ENCODE peak calls at places on chromosomes 11 and 22, in ten cellular contexts. E is colonic mucosa, F is GM12878, R is heart left ventricle, G is neural progenitor cell, Z is HFF-Myc, W is AG10803, L is epithelial cell of esophagus, T is cardiac fibroblast, Q is transverse colon. X is an unnamed sample.

GRCh38 chr11:13183094-13183825 is 94.3 kb upstream of the BMAL1 start:
- DNase-seq in R (no peak), G (peak; percentile 21), W (peak; percentile 91), E (no peak), Z (no peak), T (peak; percentile 78), Q (no peak), F (no peak), L (peak; percentile 50), X (peak; percentile 12)

GRCh38 chr11:57762235-57762866 is 749 bp downstream of the CTNND1 start:
- DNase-seq in R (no peak), G (peak; percentile 35), F (no peak), Z (no peak), W (no peak), E (peak; percentile 57), Q (peak; percentile 47), L (peak; percentile 53), T (no peak), X (no peak)

GRCh38 chr11:106958506-106959248 is 59.6 kb downstream of the GUCY1A2 start:
- DNase-seq in Q (no peak), G (no peak), R (no peak), T (peak; percentile 64), W (peak; percentile 27), E (no peak), F (no peak), L (no peak), Z (no peak), X (no peak)

GRCh38 chr22:45460288-45461109 is 42.2 kb upstream of the FBLN1 start:
- DNase-seq in F (no peak), R (peak; percentile 80), W (peak; percentile 93), E (peak; percentile 31), Z (no peak), G (no peak), T (peak; percentile 92), L (no peak), Q (peak; percentile 36), X (peak; percentile 83)

GRCh38 chr11:91755526-91755925 is 469.1 kb upstream of the FAT3 start:
- DNase-seq in Q (no peak), G (no peak), W (no peak), R (no peak), Z (no peak), E (no peak), T (no peak), L (no peak), F (no peak), X (no peak)

GRCh38 chr22:47276219-47276843 is 513.9 kb downstream of the TBC1D22A start:
- DNase-seq in Q (no peak), E (no peak), Z (no peak), L (no peak), W (no peak), R (no peak), F (no peak), G (no peak), T (peak; percentile 36), X (no peak)

GRCh38 chr11:15685311-15685710 is 570.6 kb downstream of the INSC start:
- DNase-seq in E (peak; percentile 1), Z (no peak), Q (no peak), L (no peak), F (no peak), G (no peak), W (no peak), T (no peak), R (no peak), X (no peak)

GRCh38 chr22:25076281-25076680 is 123.4 kb upstream of the CRYBB3 start:
- DNase-seq in F (no peak), Q (no peak), R (no peak), L (no peak), E (no peak), G (no peak), Z (no peak), T (no peak), W (no peak), X (no peak)

GRCh38 chr11:3959918-3960295 is 104.4 kb downstream of the STIM1 start:
- DNase-seq in Z (no peak), T (no peak), W (peak; percentile 62), G (no peak), F (no peak), L (no peak), Q (no peak), R (no peak), E (no peak), X (no peak)

GRCh38 chr11:3956748-3957147 is 101.3 kb downstream of the STIM1 start:
- DNase-seq in T (no peak), Z (no peak), R (no peak), F (no peak), W (no peak), Q (no peak), G (no peak), L (no peak), E (no peak), X (no peak)

GRCh38 chr11:3958301-3958700 is 102.8 kb downstream of the STIM1 start:
- DNase-seq in L (no peak), T (no peak), F (no peak), R (no peak), G (peak; percentile 10), E (no peak), Z (no peak), Q (no peak), W (no peak), X (no peak)

GRCh38 chr11:3957437-3957836 is 102.0 kb downstream of the STIM1 start:
- DNase-seq in E (no peak), G (no peak), Z (no peak), W (no peak), Q (no peak), F (no peak), L (no peak), T (no peak), R (no peak), X (no peak)

DNA sequence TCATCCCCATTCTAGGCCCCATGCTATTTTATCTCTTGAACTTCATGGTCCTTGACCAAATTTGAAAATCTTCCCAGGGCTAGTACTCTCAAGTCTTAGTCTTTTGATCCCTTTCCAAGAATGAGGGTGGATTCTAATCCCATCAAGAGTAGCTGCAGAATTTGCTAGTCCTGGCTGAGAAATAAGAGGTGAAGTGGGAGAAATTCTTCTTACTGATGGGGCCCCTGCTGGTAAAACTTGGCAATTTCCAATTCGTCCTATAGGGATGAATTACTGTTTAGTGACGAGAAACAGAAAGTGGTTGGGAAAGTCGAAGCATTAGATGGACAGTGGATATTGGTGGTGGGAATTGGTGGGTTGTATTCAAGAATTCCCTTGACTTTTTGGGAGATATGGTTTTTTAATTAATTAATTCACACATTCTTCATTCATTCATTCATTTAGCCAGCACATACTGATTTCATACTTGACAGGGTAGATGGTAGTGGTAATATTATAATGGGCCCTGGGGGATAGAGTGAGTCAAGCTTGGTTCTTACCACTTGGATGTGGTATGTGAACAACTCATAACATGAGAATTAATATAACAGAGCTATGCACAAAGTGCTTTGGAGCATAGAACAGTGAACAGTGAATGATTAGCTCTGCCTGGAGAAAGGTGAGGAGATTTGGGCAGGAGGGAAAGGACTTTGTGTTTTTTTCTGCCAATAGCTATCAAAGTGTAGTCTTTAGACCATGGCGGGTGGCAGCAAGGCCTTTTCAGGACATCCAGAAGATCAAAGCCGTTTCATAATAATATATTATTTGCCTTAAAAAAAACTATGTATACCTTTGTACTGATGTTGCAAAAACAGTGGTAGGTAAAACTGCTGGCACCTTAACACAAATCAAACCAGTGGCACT is 103.8 kb downstream of the STIM1 start:
- DNase-seq in Q (no peak), W (peak; percentile 85), Z (no peak), L (peak; percentile 87), E (no peak), T (peak; percentile 42), G (peak; percentile 21), F (no peak), R (no peak), X (no peak)
- TF ChIP-seq CTCF in Q (peak; percentile 33), W (peak; percentile 29), Z (no peak), L (peak; percentile 13), E (no peak), T (no peak), G (peak; percentile 38), F (peak; percentile 30), R (no peak), X (no peak)

DNA sequence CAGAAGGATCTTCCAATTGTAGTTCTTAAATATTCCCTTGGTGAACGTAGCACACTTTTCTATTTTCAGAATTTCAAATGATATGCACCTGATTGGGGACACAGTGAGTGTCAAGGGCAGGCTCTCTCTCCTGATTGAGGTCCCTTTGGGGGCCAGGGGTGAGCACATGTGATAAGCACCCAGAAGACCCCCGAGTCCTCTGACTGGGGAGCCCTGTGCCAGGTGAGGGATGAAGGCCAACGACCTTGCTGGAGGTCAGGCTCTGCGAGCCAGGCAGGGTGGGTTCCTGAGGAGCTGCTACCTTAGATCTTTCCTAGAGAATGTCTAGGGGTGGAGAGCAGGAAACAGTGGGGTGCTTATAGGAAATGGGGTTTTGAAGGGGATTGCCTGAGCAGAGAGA is 1253.9 kb downstream of the BRD1 start:
- DNase-seq in Q (no peak), F (no peak), G (no peak), W (no peak), L (no peak), Z (no peak), R (no peak), T (no peak), E (no peak), X (no peak)
- TF ChIP-seq CTCF in Q (no peak), F (no peak), G (no peak), W (no peak), L (no peak), Z (no peak), R (no peak), T (no peak), E (no peak), X (no peak)

GRCh38 chr11:93783767-93784151 is 323 bp upstream of the MED17 start:
- DNase-seq in G (no peak), Q (no peak), Z (no peak), F (no peak), E (no peak), W (no peak), R (no peak), T (no peak), L (no peak), X (no peak)

GRCh38 chr11:93783362-93783761 is 720 bp upstream of the MED17 start:
- DNase-seq in Z (no peak), W (no peak), F (no peak), Q (no peak), L (no peak), E (no peak), R (no peak), T (no peak), G (no peak), X (no peak)

GRCh38 chr11:93784152-93784934 is at the start of gene MED17:
- DNase-seq in G (peak; percentile 97), Q (peak; percentile 94), R (peak; percentile 93), E (peak; percentile 96), F (peak; percentile 64), T (peak; percentile 94), L (peak; percentile 95), Z (peak; percentile 82), W (peak; percentile 89), X (peak; percentile 71)

GRCh38 chr11:93784935-93785360 is 866 bp downstream of the MED17 start:
- DNase-seq in W (no peak), E (no peak), G (peak; percentile 23), Q (no peak), L (no peak), T (no peak), F (no peak), R (no peak), Z (no peak), X (no peak)
- TF ChIP-seq CTCF in W (no peak), E (no peak), G (no peak), Q (no peak), L (no peak), T (no peak), F (no peak), R (no peak), Z (no peak), X (no peak)

DNA sequence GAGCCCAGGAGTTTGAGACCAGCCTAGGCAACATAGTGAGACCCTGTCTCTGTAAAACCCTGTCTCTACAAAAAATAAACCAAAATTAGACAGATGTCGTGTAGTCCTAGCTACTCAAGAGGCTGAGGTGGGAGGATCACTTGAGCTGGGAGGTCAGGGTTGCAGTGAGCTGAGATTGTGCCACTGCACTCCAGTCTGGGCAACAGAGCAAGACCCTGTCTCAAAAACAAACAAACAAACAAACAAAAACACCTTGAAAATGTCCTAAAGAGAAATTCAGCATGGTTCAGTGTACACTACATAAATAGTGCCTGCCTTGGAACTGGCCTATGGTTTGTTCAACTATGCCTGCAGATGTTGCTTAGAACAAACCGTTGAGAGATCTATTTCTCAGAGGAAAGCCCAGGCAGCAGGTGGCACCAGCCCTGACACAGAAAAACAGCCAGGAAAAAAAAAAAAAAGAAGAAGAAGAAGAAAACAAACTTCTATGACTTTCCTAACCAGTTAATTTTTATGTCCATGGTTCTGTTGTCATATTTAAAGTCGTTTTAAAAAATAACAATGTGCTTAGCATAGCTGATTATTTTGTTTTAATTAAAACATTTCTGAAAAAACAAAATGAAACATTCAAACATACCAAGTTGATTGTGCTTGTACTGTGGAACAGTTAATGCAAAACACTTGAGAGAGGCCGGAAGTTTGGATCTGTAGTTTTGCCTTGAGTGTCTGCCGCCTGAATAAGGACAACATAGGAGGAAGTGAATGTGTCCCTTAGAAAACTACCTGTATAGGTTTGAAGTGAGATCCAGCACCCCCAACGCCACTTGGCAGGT is 5.4 kb downstream of the KREMEN1 start:
- DNase-seq in R (no peak), L (no peak), F (no peak), Q (no peak), T (no peak), Z (no peak), W (no peak), G (no peak), E (no peak), X (no peak)
- TF ChIP-seq CTCF in R (no peak), L (no peak), F (no peak), Q (no peak), T (no peak), Z (peak; percentile 9), W (no peak), G (no peak), E (no peak), X (peak; percentile 5)